ENCODE peak calls at places on chromosome 14, in seven cellular contexts. One of them, this sample, is unnamed.

GRCh38 chr14:62689741-62690140 is 355.5 kb downstream of the KCNH5 start:
- DNase-seq in fibroblast of pulmonary artery: no peak
- DNase-seq in breast epithelium: no peak
- DNase-seq in EL: no peak
- DNase-seq in nucleus accumbens: no peak
- DNase-seq in body of pancreas: no peak
- DNase-seq in stimulated activated CD8-positive, alpha-beta memory T cell treated with anti-CD3 and anti-CD28 coated beads, Interleukin-15, amount 100 ng/mL, for 4 hours: no peak
- DNase-seq in this sample: no peak

GRCh38 chr14:86787782-86788181 is 1205.2 kb downstream of the GALC start:
- DNase-seq in fibroblast of pulmonary artery: peak
- DNase-seq in nucleus accumbens: no peak
- DNase-seq in stimulated activated CD8-positive, alpha-beta memory T cell treated with anti-CD3 and anti-CD28 coated beads, Interleukin-15, amount 100 ng/mL, for 4 hours: no peak
- DNase-seq in EL: peak
- DNase-seq in body of pancreas: no peak
- DNase-seq in breast epithelium: no peak
- DNase-seq in this sample: no peak

GRCh38 chr14:35992816-35993511 is 166.8 kb downstream of the BRMS1L start:
- DNase-seq in EL: no peak
- DNase-seq in stimulated activated CD8-positive, alpha-beta memory T cell treated with anti-CD3 and anti-CD28 coated beads, Interleukin-15, amount 100 ng/mL, for 4 hours: no peak
- DNase-seq in nucleus accumbens: no peak
- DNase-seq in body of pancreas: no peak
- DNase-seq in fibroblast of pulmonary artery: no peak
- DNase-seq in breast epithelium: no peak
- DNase-seq in this sample: no peak

GRCh38 chr14:72783741-72784140 is 110.2 kb downstream of the DPF3 start:
- DNase-seq in stimulated activated CD8-positive, alpha-beta memory T cell treated with anti-CD3 and anti-CD28 coated beads, Interleukin-15, amount 100 ng/mL, for 4 hours: no peak
- DNase-seq in breast epithelium: no peak
- DNase-seq in nucleus accumbens: no peak
- DNase-seq in body of pancreas: no peak
- DNase-seq in EL: no peak
- DNase-seq in fibroblast of pulmonary artery: no peak
- DNase-seq in this sample: no peak

GRCh38 chr14:74609721-74610120 is 2.3 kb downstream of the LTBP2 start:
- DNase-seq in body of pancreas: no peak
- DNase-seq in EL: no peak
- DNase-seq in nucleus accumbens: no peak
- DNase-seq in stimulated activated CD8-positive, alpha-beta memory T cell treated with anti-CD3 and anti-CD28 coated beads, Interleukin-15, amount 100 ng/mL, for 4 hours: no peak
- DNase-seq in breast epithelium: no peak
- DNase-seq in fibroblast of pulmonary artery: peak
- DNase-seq in this sample: peak

GRCh38 chr14:100096656-100097055 is 31.4 kb downstream of the EVL start:
- DNase-seq in EL: peak
- DNase-seq in nucleus accumbens: no peak
- DNase-seq in fibroblast of pulmonary artery: peak
- DNase-seq in breast epithelium: no peak
- DNase-seq in body of pancreas: no peak
- DNase-seq in stimulated activated CD8-positive, alpha-beta memory T cell treated with anti-CD3 and anti-CD28 coated beads, Interleukin-15, amount 100 ng/mL, for 4 hours: no peak
- DNase-seq in this sample: peak

GRCh38 chr14:39454906-39455539 is 22.8 kb upstream of the FBXO33 start:
- DNase-seq in nucleus accumbens: no peak
- DNase-seq in fibroblast of pulmonary artery: no peak
- DNase-seq in EL: no peak
- DNase-seq in stimulated activated CD8-positive, alpha-beta memory T cell treated with anti-CD3 and anti-CD28 coated beads, Interleukin-15, amount 100 ng/mL, for 4 hours: no peak
- DNase-seq in breast epithelium: no peak
- DNase-seq in body of pancreas: no peak
- DNase-seq in this sample: no peak

GRCh38 chr14:81450100-81450531 is 50.0 kb upstream of the STON2 start:
- DNase-seq in nucleus accumbens: no peak
- DNase-seq in body of pancreas: no peak
- DNase-seq in breast epithelium: no peak
- DNase-seq in stimulated activated CD8-positive, alpha-beta memory T cell treated with anti-CD3 and anti-CD28 coated beads, Interleukin-15, amount 100 ng/mL, for 4 hours: no peak
- DNase-seq in fibroblast of pulmonary artery: no peak
- DNase-seq in EL: peak
- DNase-seq in this sample: no peak

GRCh38 chr14:36069535-36069900 is 107.0 kb downstream of the PTCSC3 start:
- DNase-seq in nucleus accumbens: no peak
- DNase-seq in stimulated activated CD8-positive, alpha-beta memory T cell treated with anti-CD3 and anti-CD28 coated beads, Interleukin-15, amount 100 ng/mL, for 4 hours: no peak
- DNase-seq in fibroblast of pulmonary artery: peak
- DNase-seq in breast epithelium: no peak
- DNase-seq in body of pancreas: peak
- DNase-seq in EL: peak
- DNase-seq in this sample: peak

GRCh38 chr14:23148596-23149249 is 29.7 kb upstream of the CEBPE start:
- DNase-seq in EL: no peak
- DNase-seq in nucleus accumbens: no peak
- DNase-seq in stimulated activated CD8-positive, alpha-beta memory T cell treated with anti-CD3 and anti-CD28 coated beads, Interleukin-15, amount 100 ng/mL, for 4 hours: no peak
- DNase-seq in fibroblast of pulmonary artery: no peak
- DNase-seq in breast epithelium: no peak
- DNase-seq in body of pancreas: no peak
- DNase-seq in this sample: no peak

GRCh38 chr14:77139540-77140342 is 1.9 kb downstream of the ZDHHC22 start:
- DNase-seq in stimulated activated CD8-positive, alpha-beta memory T cell treated with anti-CD3 and anti-CD28 coated beads, Interleukin-15, amount 100 ng/mL, for 4 hours: no peak
- DNase-seq in fibroblast of pulmonary artery: peak
- DNase-seq in EL: peak
- DNase-seq in body of pancreas: no peak
- DNase-seq in breast epithelium: no peak
- DNase-seq in nucleus accumbens: no peak
- DNase-seq in this sample: no peak

GRCh38 chr14:101755591-101756324 is 5.8 kb upstream of the PPP2R5C start:
- DNase-seq in body of pancreas: no peak
- DNase-seq in EL: no peak
- DNase-seq in breast epithelium: no peak
- DNase-seq in stimulated activated CD8-positive, alpha-beta memory T cell treated with anti-CD3 and anti-CD28 coated beads, Interleukin-15, amount 100 ng/mL, for 4 hours: no peak
- DNase-seq in nucleus accumbens: no peak
- DNase-seq in fibroblast of pulmonary artery: no peak
- DNase-seq in this sample: no peak

GRCh38 chr14:32608880-32609279 is 279.8 kb downstream of the AKAP6 start:
- DNase-seq in EL: peak
- DNase-seq in breast epithelium: no peak
- DNase-seq in nucleus accumbens: no peak
- DNase-seq in fibroblast of pulmonary artery: peak
- DNase-seq in body of pancreas: no peak
- DNase-seq in stimulated activated CD8-positive, alpha-beta memory T cell treated with anti-CD3 and anti-CD28 coated beads, Interleukin-15, amount 100 ng/mL, for 4 hours: no peak
- DNase-seq in this sample: peak

GRCh38 chr14:39472078-39472477 is 39.8 kb upstream of the FBXO33 start:
- DNase-seq in EL: no peak
- DNase-seq in fibroblast of pulmonary artery: no peak
- DNase-seq in stimulated activated CD8-positive, alpha-beta memory T cell treated with anti-CD3 and anti-CD28 coated beads, Interleukin-15, amount 100 ng/mL, for 4 hours: no peak
- DNase-seq in breast epithelium: no peak
- DNase-seq in body of pancreas: no peak
- DNase-seq in nucleus accumbens: no peak
- DNase-seq in this sample: no peak

GRCh38 chr14:41986726-41987125 is 380.1 kb downstream of the LRFN5 start:
- DNase-seq in nucleus accumbens: no peak
- DNase-seq in fibroblast of pulmonary artery: peak
- DNase-seq in stimulated activated CD8-positive, alpha-beta memory T cell treated with anti-CD3 and anti-CD28 coated beads, Interleukin-15, amount 100 ng/mL, for 4 hours: no peak
- DNase-seq in breast epithelium: no peak
- DNase-seq in EL: no peak
- DNase-seq in body of pancreas: no peak
- DNase-seq in this sample: peak

GRCh38 chr14:52852810-52853521 is 61.6 kb upstream of the GNPNAT1 start:
- DNase-seq in breast epithelium: no peak
- DNase-seq in EL: no peak
- DNase-seq in nucleus accumbens: no peak
- DNase-seq in fibroblast of pulmonary artery: peak
- DNase-seq in stimulated activated CD8-positive, alpha-beta memory T cell treated with anti-CD3 and anti-CD28 coated beads, Interleukin-15, amount 100 ng/mL, for 4 hours: no peak
- DNase-seq in body of pancreas: no peak
- DNase-seq in this sample: no peak

GRCh38 chr14:68593806-68594536 is 198.9 kb downstream of the ZFP36L1 start:
- DNase-seq in fibroblast of pulmonary artery: no peak
- DNase-seq in body of pancreas: peak
- DNase-seq in breast epithelium: no peak
- DNase-seq in EL: peak
- DNase-seq in nucleus accumbens: no peak
- DNase-seq in stimulated activated CD8-positive, alpha-beta memory T cell treated with anti-CD3 and anti-CD28 coated beads, Interleukin-15, amount 100 ng/mL, for 4 hours: no peak
- DNase-seq in this sample: no peak

GRCh38 chr14:100446572-100446971 is 123.4 kb downstream of the SLC25A47 start:
- DNase-seq in fibroblast of pulmonary artery: no peak
- DNase-seq in stimulated activated CD8-positive, alpha-beta memory T cell treated with anti-CD3 and anti-CD28 coated beads, Interleukin-15, amount 100 ng/mL, for 4 hours: no peak
- DNase-seq in nucleus accumbens: no peak
- DNase-seq in body of pancreas: peak
- DNase-seq in EL: no peak
- DNase-seq in breast epithelium: no peak
- DNase-seq in this sample: no peak

GRCh38 chr14:37870170-37870569 is 274.7 kb downstream of the TTC6 start:
- DNase-seq in fibroblast of pulmonary artery: no peak
- DNase-seq in stimulated activated CD8-positive, alpha-beta memory T cell treated with anti-CD3 and anti-CD28 coated beads, Interleukin-15, amount 100 ng/mL, for 4 hours: no peak
- DNase-seq in EL: no peak
- DNase-seq in body of pancreas: no peak
- DNase-seq in nucleus accumbens: no peak
- DNase-seq in breast epithelium: no peak
- DNase-seq in this sample: no peak

GRCh38 chr14:55073856-55074255 is 22.4 kb downstream of the MAPK1IP1L start:
- DNase-seq in EL: peak
- DNase-seq in stimulated activated CD8-positive, alpha-beta memory T cell treated with anti-CD3 and anti-CD28 coated beads, Interleukin-15, amount 100 ng/mL, for 4 hours: no peak
- DNase-seq in body of pancreas: no peak
- DNase-seq in breast epithelium: peak
- DNase-seq in nucleus accumbens: no peak
- DNase-seq in fibroblast of pulmonary artery: peak
- DNase-seq in this sample: peak

GRCh38 chr14:102848830-102849521 is 71.7 kb downstream of the TRAF3 start:
- DNase-seq in body of pancreas: peak
- DNase-seq in nucleus accumbens: no peak
- DNase-seq in stimulated activated CD8-positive, alpha-beta memory T cell treated with anti-CD3 and anti-CD28 coated beads, Interleukin-15, amount 100 ng/mL, for 4 hours: no peak
- DNase-seq in EL: peak
- DNase-seq in breast epithelium: no peak
- DNase-seq in fibroblast of pulmonary artery: no peak
- DNase-seq in this sample: no peak

GRCh38 chr14:60093606-60094005 is 1.9 kb downstream of the PCNX4 start:
- DNase-seq in fibroblast of pulmonary artery: no peak
- DNase-seq in breast epithelium: no peak
- DNase-seq in stimulated activated CD8-positive, alpha-beta memory T cell treated with anti-CD3 and anti-CD28 coated beads, Interleukin-15, amount 100 ng/mL, for 4 hours: no peak
- DNase-seq in body of pancreas: no peak
- DNase-seq in EL: no peak
- DNase-seq in nucleus accumbens: no peak
- DNase-seq in this sample: no peak

GRCh38 chr14:100117647-100118376 is 41.6 kb downstream of the DEGS2 start:
- DNase-seq in EL: no peak
- DNase-seq in stimulated activated CD8-positive, alpha-beta memory T cell treated with anti-CD3 and anti-CD28 coated beads, Interleukin-15, amount 100 ng/mL, for 4 hours: no peak
- DNase-seq in body of pancreas: no peak
- DNase-seq in nucleus accumbens: no peak
- DNase-seq in breast epithelium: no peak
- DNase-seq in fibroblast of pulmonary artery: no peak
- DNase-seq in this sample: no peak

GRCh38 chr14:51382506-51382905 is 142.5 kb downstream of the TMX1 start:
- DNase-seq in stimulated activated CD8-positive, alpha-beta memory T cell treated with anti-CD3 and anti-CD28 coated beads, Interleukin-15, amount 100 ng/mL, for 4 hours: no peak
- DNase-seq in breast epithelium: peak
- DNase-seq in body of pancreas: no peak
- DNase-seq in fibroblast of pulmonary artery: no peak
- DNase-seq in EL: no peak
- DNase-seq in nucleus accumbens: no peak
- DNase-seq in this sample: peak

GRCh38 chr14:70013269-70013873 is 134.2 kb downstream of the SMOC1 start:
- DNase-seq in breast epithelium: no peak
- DNase-seq in stimulated activated CD8-positive, alpha-beta memory T cell treated with anti-CD3 and anti-CD28 coated beads, Interleukin-15, amount 100 ng/mL, for 4 hours: no peak
- DNase-seq in body of pancreas: peak
- DNase-seq in nucleus accumbens: no peak
- DNase-seq in EL: peak
- DNase-seq in fibroblast of pulmonary artery: peak
- DNase-seq in this sample: peak

GRCh38 chr14:23406244-23406643 is 1.8 kb downstream of the MYH6 start:
- DNase-seq in fibroblast of pulmonary artery: no peak
- DNase-seq in EL: no peak
- DNase-seq in body of pancreas: no peak
- DNase-seq in nucleus accumbens: no peak
- DNase-seq in stimulated activated CD8-positive, alpha-beta memory T cell treated with anti-CD3 and anti-CD28 coated beads, Interleukin-15, amount 100 ng/mL, for 4 hours: no peak
- DNase-seq in breast epithelium: no peak
- DNase-seq in this sample: peak

GRCh38 chr14:92039073-92039719 is 663 bp downstream of the TRIP11 start:
- DNase-seq in breast epithelium: peak
- DNase-seq in body of pancreas: peak
- DNase-seq in stimulated activated CD8-positive, alpha-beta memory T cell treated with anti-CD3 and anti-CD28 coated beads, Interleukin-15, amount 100 ng/mL, for 4 hours: no peak
- DNase-seq in fibroblast of pulmonary artery: peak
- DNase-seq in nucleus accumbens: peak
- DNase-seq in EL: peak
- DNase-seq in this sample: peak

GRCh38 chr14:106809615-106810014 is 1283.2 kb downstream of the TMEM121 start:
- DNase-seq in nucleus accumbens: no peak
- DNase-seq in breast epithelium: no peak
- DNase-seq in body of pancreas: no peak
- DNase-seq in EL: no peak
- DNase-seq in stimulated activated CD8-positive, alpha-beta memory T cell treated with anti-CD3 and anti-CD28 coated beads, Interleukin-15, amount 100 ng/mL, for 4 hours: no peak
- DNase-seq in fibroblast of pulmonary artery: no peak
- DNase-seq in this sample: no peak

This sample was measured in mammary epithelial cell.